ENCODE peak calls at places on chromosomes 6 and 20, in seven cellular contexts. Q is endothelial cell of umbilical vein, U is gastrocnemius medialis, W is heart left ventricle, H is transverse colon, V is body of pancreas, P is adrenal gland. A is an unnamed sample.

GRCh38 chr20:23103284-23104018 is 17.3 kb upstream of the CD93 start:
- DNase-seq in W (no peak), Q (peak; percentile 94), U (no peak), V (no peak), P (no peak), H (no peak), A (peak; percentile 10)

GRCh38 chr20:24745206-24745605 is 203.9 kb upstream of the CST7 start:
- DNase-seq in V (no peak), U (no peak), H (no peak), Q (no peak), P (no peak), W (no peak), A (no peak)

GRCh38 chr20:9578584-9578983 is 64.2 kb downstream of the LAMP5 start:
- DNase-seq in U (no peak), Q (no peak), H (no peak), V (no peak), W (no peak), P (no peak), A (no peak)

GRCh38 chr20:341682-342081 is 5.2 kb upstream of the NRSN2 start:
- DNase-seq in W (no peak), P (no peak), H (no peak), V (no peak), Q (peak; percentile 62), U (no peak), A (no peak)

GRCh38 chr20:14445310-14445709 is 107.9 kb upstream of the FLRT3 start:
- DNase-seq in P (no peak), U (no peak), Q (peak; percentile 81), H (no peak), W (no peak), V (no peak), A (no peak)

GRCh38 chr6:113695506-113695905 is 161.6 kb upstream of the MARCKS start:
- DNase-seq in Q (no peak), H (no peak), W (no peak), V (no peak), U (no peak), P (no peak), A (no peak)

GRCh38 chr6:21987501-21987957 is 309.3 kb downstream of the PRL start:
- DNase-seq in V (peak; percentile 66), Q (peak; percentile 96), P (peak; percentile 92), W (peak; percentile 78), H (peak; percentile 73), U (peak; percentile 58), A (peak; percentile 46)

GRCh38 chr6:122726649-122727048 is 52.9 kb upstream of the FABP7 start:
- DNase-seq in Q (peak; percentile 12), V (no peak), H (no peak), U (no peak), P (no peak), W (no peak), A (no peak)

GRCh38 chr20:11926599-11926998 is 8.9 kb downstream of the BTBD3 start:
- DNase-seq in V (no peak), H (no peak), W (no peak), Q (no peak), U (no peak), P (no peak), A (no peak)

GRCh38 chr6:157761331-157761921 is 61.6 kb upstream of the SNX9 start:
- DNase-seq in U (no peak), Q (no peak), H (no peak), P (no peak), V (no peak), W (no peak), A (no peak)

GRCh38 chr6:157759028-157759427 is 64.0 kb upstream of the SNX9 start:
- DNase-seq in W (no peak), P (peak; percentile 49), Q (no peak), V (no peak), H (no peak), U (no peak), A (no peak)

GRCh38 chr6:157758516-157759023 is 64.5 kb upstream of the SNX9 start:
- DNase-seq in P (peak; percentile 62), W (no peak), H (no peak), Q (peak; percentile 44), U (no peak), V (no peak), A (no peak)

GRCh38 chr6:157760589-157761330 is 62.3 kb upstream of the SNX9 start:
- DNase-seq in P (no peak), V (no peak), U (no peak), H (no peak), Q (peak; percentile 95), W (no peak), A (no peak)

DNA sequence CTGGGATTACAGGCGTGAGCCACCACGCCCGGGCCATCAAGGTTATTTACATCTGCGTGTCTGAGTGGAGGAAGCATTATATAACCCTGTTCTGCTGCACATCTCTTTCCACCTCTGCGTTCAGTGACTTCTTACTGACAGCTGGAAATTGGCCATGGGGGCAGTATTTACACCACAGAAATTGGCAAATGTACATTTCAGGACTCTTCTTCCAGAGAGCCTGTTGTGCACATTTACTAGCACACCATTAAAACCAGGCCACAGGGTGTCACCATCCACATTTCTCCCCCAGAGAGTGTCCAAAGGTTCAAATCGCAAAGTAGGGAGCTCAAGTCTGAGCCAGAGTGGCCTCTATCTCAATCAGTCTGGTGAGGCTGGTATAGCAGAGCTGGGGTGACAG is 62.9 kb upstream of the SNX9 start:
- DNase-seq in U (no peak), W (no peak), V (no peak), H (no peak), P (no peak), Q (no peak), A (no peak)
- H3K27ac ChIP-seq in U (no peak overlapping the region), W (peak overlapping the region; percentile 39), V (no peak overlapping the region), H (peak overlapping the region; percentile 57), P (no peak overlapping the region), Q (peak overlapping the region; percentile 76), A (no peak overlapping the region)

GRCh38 chr6:37636801-37637561 is 60.7 kb downstream of the MDGA1 start:
- DNase-seq in W (no peak), Q (no peak), H (no peak), U (no peak), V (no peak), P (no peak), A (no peak)
- TF ChIP-seq POLR2A in W (no peak), Q (no peak), H (no peak), U (no peak), V (no peak), P (no peak), A (no peak)

GRCh38 chr20:32363492-32363891 is 5.4 kb downstream of the ASXL1 start:
- DNase-seq in U (no peak), V (no peak), W (no peak), Q (no peak), P (no peak), H (no peak), A (no peak)
- H3K27ac ChIP-seq in U (peak overlapping the region; percentile 37), V (peak overlapping the region; percentile 42), W (no peak overlapping the region), Q (no peak overlapping the region), P (peak overlapping the region; percentile 93), H (peak overlapping the region; percentile 11), A (no peak overlapping the region)

DNA sequence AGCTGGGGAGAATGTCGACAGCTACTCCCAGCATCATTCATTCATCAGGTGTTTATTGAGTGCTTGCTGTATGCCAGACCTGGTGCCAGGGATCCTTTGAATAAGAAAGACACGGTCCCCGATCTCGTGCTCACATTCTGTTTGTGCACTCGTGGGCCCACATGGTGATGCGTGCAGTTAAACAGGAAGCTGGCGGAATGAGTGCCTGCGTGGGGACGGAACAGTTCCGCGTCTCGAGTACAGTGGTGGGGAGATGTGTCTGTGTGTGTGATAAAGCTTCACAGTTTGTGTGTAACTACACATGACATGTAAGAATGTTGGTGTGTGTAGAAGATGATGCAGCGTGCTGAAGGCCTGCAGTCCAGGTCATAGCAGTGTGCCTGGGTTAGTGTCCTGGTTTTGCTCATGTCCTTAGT is 6.5 kb downstream of the RBM38 start:
- DNase-seq in P (peak; percentile 64), W (peak; percentile 26), H (peak; percentile 57), V (no peak), Q (no peak), U (no peak), A (no peak)
- TF ChIP-seq POLR2A in P (no peak), W (no peak), H (no peak), V (no peak), Q (no peak), U (no peak), A (no peak)

GRCh38 chr6:35728663-35729348 is 8.0 kb upstream of the ARMC12 start:
- DNase-seq in V (peak; percentile 61), U (peak; percentile 90), Q (no peak), P (peak; percentile 85), W (peak; percentile 91), H (peak; percentile 65), A (peak; percentile 88)

GRCh38 chr6:35727935-35728662 is 8.7 kb upstream of the ARMC12 start:
- DNase-seq in U (peak; percentile 98), H (peak; percentile 96), V (peak; percentile 97), Q (peak; percentile 87), W (peak; percentile 98), P (peak; percentile 98), A (peak; percentile 96)

GRCh38 chr6:35725721-35726438 is 11.0 kb upstream of the ARMC12 start:
- DNase-seq in W (peak; percentile 86), Q (no peak), V (peak; percentile 88), H (peak; percentile 91), P (peak; percentile 89), U (peak; percentile 96), A (peak; percentile 69)

GRCh38 chr6:35729349-35729678 is 7.5 kb upstream of the ARMC12 start:
- DNase-seq in H (no peak), V (no peak), U (no peak), P (no peak), W (no peak), Q (no peak), A (no peak)

DNA sequence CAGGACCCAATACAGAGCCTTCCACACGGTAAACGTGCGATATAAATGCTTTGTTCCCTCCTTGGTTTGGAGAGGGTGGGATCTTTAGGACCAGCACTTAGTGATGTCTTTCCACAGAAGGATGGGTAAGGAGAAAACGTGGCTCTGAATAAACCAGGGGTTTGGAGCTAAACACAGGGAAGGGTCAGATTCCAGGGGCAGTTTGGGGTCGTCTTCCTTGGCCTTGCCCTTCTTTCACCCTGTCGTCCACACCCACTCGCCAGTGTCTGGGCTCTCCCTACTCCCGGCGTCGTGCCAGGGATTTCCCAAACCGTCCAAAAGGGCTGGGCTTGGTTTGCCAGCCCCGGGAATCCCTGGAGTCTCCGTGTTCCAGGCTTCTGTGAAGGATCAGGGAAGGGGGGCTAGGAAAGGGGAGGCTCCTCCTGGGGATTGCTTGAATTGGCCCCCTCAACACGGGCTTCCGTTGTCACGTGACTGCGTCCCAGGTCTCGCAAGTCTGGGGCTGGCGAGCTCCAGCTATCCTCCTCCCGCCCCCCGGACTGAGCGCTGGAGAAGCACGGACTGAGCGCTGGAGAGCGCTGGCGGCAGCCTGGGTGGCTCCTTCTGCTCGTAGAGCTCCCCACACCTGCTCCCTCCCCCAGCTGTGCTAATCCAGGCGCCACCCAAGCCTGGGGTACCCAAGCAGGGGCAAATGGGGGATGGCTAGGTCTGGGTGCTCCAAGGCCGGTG is 9.5 kb upstream of the ARMC12 start:
- DNase-seq in U (peak; percentile 98), Q (peak; percentile 77), V (peak; percentile 83), P (peak; percentile 93), W (peak; percentile 93), H (peak; percentile 88), A (peak; percentile 87)
- H3K27ac ChIP-seq in U (peak overlapping the region; percentile 100), Q (peak overlapping the region; percentile 85), V (peak overlapping the region; percentile 100), P (peak overlapping the region; percentile 98), W (peak overlapping the region; percentile 96), H (peak overlapping the region; percentile 100), A (peak overlapping the region; percentile 99)